ENCODE peak calls at places on chromosomes 4 and X, in seven cellular contexts. F, P, G, L, O, S and Q are unnamed samples.

GRCh38 chrX:136823175-136823574 is 42.4 kb upstream of the ARHGEF6 start:
- DNase-seq in F (no peak), P (no peak), G (no peak), L (no peak), O (no peak), S (no peak), Q (no peak)

GRCh38 chr4:10117424-10118354 is 1.1 kb upstream of the WDR1 start:
- DNase-seq in F (no peak), P (peak), G (no peak), L (peak), O (no peak), S (peak), Q (no peak)

GRCh38 chr4:2830632-2831610 is 12.7 kb upstream of the ADD1 start:
- DNase-seq in F (peak), P (peak), G (peak), L (no peak), O (peak), S (peak), Q (peak)

GRCh38 chr4:98446499-98447375 is 185.6 kb downstream of the RAP1GDS1 start:
- DNase-seq in F (peak), P (peak), G (peak), L (peak), O (no peak), S (no peak), Q (no peak)

GRCh38 chr4:37999000-37999745 is 39.0 kb downstream of the PTTG2 start:
- DNase-seq in F (no peak), P (no peak), G (no peak), L (no peak), O (no peak), S (no peak), Q (no peak)

GRCh38 chr4:104421576-104421975 is 73.1 kb downstream of the CXXC4 start:
- DNase-seq in F (no peak), P (no peak), G (no peak), L (no peak), O (no peak), S (no peak), Q (no peak)

GRCh38 chr4:94976371-94977011 is 218.7 kb downstream of the BMPR1B start:
- DNase-seq in F (no peak), P (no peak), G (no peak), L (no peak), O (no peak), S (no peak), Q (no peak)

GRCh38 chr4:107071108-107071507 is 35.0 kb upstream of the DKK2 start:
- DNase-seq in F (no peak), P (no peak), G (no peak), L (no peak), O (no peak), S (no peak), Q (no peak)

GRCh38 chr4:90099795-90100194 is 27.4 kb upstream of the CCSER1 start:
- DNase-seq in F (no peak), P (no peak), G (no peak), L (no peak), O (no peak), S (no peak), Q (no peak)

GRCh38 chr4:99723555-99724450 is 66.2 kb upstream of the C4orf54 start:
- DNase-seq in F (no peak), P (peak), G (peak), L (no peak), O (no peak), S (peak), Q (no peak)

GRCh38 chr4:95181446-95182306 is 367.1 kb downstream of the UNC5C start:
- DNase-seq in F (no peak), P (no peak), G (no peak), L (no peak), O (peak), S (no peak), Q (no peak)

DNA sequence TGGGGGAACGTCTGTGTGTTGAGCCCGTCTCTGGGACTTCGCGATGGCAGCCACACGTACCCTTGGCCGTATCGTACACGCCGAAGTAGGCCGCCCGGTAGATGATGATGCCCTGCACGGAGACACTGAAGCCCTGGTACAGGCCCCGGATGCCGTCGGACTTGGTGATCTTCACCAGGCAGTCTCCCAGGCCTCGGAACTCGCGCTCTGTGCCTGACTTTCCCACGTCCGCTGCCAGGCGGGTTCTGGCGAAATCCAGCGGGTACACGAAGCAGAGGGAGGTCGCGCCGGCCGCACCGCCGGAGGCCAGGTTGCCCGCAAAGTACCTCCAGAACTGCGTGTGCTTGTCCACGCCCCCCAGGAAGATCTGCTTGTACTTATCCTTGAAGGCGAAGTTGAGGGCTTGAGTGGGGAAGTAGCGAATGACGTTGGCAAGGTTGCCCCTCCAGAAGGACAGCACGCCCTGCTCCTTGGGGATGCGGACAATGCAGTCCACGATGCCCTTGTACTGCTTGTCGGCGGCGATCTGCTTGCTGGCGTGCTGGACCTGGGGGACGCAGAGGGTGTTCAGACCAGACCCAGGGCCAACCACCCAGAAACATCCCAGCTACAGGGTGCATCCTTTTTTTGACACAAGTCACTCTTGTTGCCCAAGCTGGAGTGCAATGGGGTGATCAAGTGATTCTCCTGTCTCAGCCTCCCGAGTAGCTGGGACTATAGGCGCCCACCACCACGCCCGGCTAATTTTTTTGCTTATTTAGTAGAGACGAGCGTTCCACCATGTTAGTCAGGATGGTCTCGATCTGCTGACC is 2.5 kb downstream of the SLC25A6 start:
- DNase-seq in F (peak), P (no peak), G (peak), L (no peak), O (peak), S (peak), Q (no peak)
- TF ChIP-seq POLR2AphosphoS5 in F (no peak), P (no peak), G (no peak), L (no peak), O (no peak), S (no peak), Q (peak)

DNA sequence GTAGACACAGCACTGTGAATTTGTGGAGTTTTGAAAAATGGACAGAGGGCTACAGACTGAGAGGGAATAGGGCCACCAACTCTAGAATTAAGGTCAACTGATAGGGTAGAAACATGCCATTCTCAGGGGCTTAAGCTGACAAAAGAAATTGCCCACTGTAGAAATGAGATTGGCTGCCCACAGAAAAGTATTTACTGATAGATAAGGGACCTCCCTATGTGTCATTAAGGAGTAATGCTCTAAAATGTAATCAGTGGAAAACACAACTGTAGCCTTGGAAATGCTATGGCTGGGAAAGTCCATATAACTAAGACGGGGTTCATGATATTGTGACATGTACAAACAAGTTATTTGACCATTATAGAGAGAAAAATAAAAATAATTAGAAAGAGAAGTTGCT is 4.6 kb downstream of the RTL9 start:
- DNase-seq in F (no peak), P (no peak), G (no peak), L (no peak), O (no peak), S (no peak), Q (no peak)
- TF ChIP-seq POLR2A in F (no peak), P (no peak), G (no peak), L (no peak), O (no peak), S (no peak), Q (no peak)

GRCh38 chr4:85837334-85837733 is 362.4 kb downstream of the ARHGAP24 start:
- DNase-seq in F (no peak), P (no peak), G (no peak), L (no peak), O (no peak), S (no peak), Q (no peak)

GRCh38 chr4:85836588-85836987 is 361.6 kb downstream of the ARHGAP24 start:
- DNase-seq in F (no peak), P (no peak), G (no peak), L (no peak), O (no peak), S (no peak), Q (no peak)

GRCh38 chr4:85842540-85842939 is 367.6 kb downstream of the ARHGAP24 start:
- DNase-seq in F (no peak), P (peak), G (no peak), L (no peak), O (no peak), S (no peak), Q (no peak)
- TF ChIP-seq POLR2AphosphoS5 in F (peak), P (peak), G (no peak), L (no peak), O (no peak), S (no peak), Q (no peak)

GRCh38 chr4:8191136-8191747 is 7.8 kb upstream of the SH3TC1 start:
- DNase-seq in F (peak), P (peak), G (peak), L (peak), O (peak), S (peak), Q (peak)

GRCh38 chr4:8188085-8188484 is 11.0 kb upstream of the SH3TC1 start:
- DNase-seq in F (no peak), P (no peak), G (no peak), L (no peak), O (peak), S (no peak), Q (no peak)

GRCh38 chr4:8186883-8187282 is 12.2 kb upstream of the SH3TC1 start:
- DNase-seq in F (no peak), P (no peak), G (no peak), L (no peak), O (no peak), S (no peak), Q (no peak)

GRCh38 chr4:8189551-8190466 is 9.3 kb upstream of the SH3TC1 start:
- DNase-seq in F (no peak), P (no peak), G (no peak), L (no peak), O (peak), S (no peak), Q (no peak)

GRCh38 chr4:8188743-8189550 is 10.1 kb upstream of the SH3TC1 start:
- DNase-seq in F (no peak), P (no peak), G (peak), L (no peak), O (peak), S (no peak), Q (no peak)
- TF ChIP-seq POLR2A in F (no peak), P (no peak), G (no peak), L (no peak), O (no peak), S (no peak), Q (no peak)

DNA sequence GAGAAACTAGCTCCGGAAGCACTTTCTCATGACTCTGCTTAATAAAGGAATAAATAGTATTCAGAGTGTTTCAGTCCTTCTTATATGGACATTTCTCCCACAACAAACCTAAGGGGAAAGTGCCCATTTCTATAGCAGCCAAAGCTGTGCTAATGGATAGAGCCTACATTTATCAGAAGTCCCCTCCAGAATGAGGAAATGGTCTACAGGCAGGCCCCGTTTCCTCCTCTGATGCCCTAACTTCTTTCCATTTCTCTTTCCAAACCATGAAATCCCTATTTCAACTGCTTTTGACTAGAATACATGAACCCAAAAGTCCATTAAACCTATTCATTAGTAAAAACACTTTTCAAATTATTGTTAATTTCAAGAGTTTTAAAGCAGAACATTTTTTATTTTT is 4.5 kb downstream of the ACSL1 start:
- DNase-seq in F (no peak), P (no peak), G (no peak), L (no peak), O (no peak), S (no peak), Q (no peak)
- TF ChIP-seq POLR2AphosphoS5 in F (no peak), P (no peak), G (no peak), L (no peak), O (no peak), S (no peak), Q (no peak)

GRCh38 chr4:40576651-40577480 is 52.8 kb downstream of the RBM47 start:
- DNase-seq in F (peak), P (peak), G (peak), L (peak), O (no peak), S (peak), Q (no peak)
- TF ChIP-seq POLR2A in F (no peak), P (peak), G (no peak), L (no peak), O (no peak), S (no peak), Q (no peak)

DNA sequence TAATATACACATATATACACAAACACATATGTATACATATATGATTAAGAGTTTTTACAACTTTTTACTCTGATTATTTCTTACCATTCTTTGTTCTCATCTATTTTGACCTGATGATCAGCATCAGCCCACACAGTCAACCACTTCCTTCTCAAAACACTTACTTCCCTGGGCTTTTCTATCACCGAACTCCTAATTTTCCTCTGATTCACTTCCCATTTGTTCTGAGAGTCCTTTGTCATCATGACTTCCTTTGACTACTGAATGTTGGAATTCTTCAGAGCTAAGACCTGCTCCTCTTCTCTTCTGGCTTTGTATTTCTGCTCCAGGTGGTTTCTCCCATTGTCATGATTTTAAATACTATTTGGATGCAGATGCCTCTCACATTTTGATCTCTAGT is 209.5 kb upstream of the AFF2 start:
- DNase-seq in F (no peak), P (no peak), G (no peak), L (no peak), O (no peak), S (no peak), Q (no peak)
- TF ChIP-seq POLR2AphosphoS5 in F (no peak), P (no peak), G (no peak), L (no peak), O (no peak), S (no peak), Q (no peak)

GRCh38 chrX:106606583-106606982 is 5.2 kb upstream of the RADX start:
- DNase-seq in F (no peak), P (no peak), G (no peak), L (no peak), O (no peak), S (no peak), Q (no peak)
- TF ChIP-seq POLR2A in F (no peak), P (no peak), G (no peak), L (no peak), O (no peak), S (no peak), Q (no peak)

DNA sequence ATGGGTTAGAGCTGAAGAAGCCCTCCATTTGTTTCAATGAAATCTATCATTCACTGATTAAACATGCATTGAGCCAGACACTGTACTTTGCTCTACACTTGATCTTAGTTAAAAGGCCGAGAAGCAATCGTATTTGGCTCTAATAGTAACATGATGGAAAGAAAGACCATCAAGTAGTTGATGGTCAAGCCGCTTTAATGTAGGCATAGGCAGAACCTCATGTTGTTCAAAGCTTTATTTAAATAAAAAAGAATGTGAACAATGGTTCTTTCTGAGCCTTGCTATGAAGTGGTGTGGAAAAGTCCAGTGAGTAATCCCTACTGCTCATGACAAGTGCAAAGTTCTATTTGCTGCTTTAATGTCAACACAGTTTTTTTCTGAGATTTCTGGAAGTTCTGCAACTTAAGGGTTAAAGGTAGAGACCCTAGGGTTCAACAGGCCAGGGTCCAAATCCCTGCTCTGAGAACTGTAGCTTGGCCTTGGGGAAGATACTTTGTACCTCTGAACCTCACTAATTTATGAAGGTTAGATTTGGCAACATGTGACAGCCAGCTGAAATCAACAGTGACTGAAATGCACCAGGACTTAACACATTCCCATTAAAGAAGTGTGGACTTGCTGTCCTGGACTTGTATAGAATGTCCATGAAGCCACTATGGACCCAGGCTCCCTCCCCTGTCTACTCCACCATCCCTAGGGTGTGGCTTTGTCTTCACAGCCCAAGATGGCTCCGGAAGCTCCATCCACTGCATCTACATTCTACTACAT is 17.9 kb upstream of the LAP3 start:
- DNase-seq in F (no peak), P (no peak), G (no peak), L (no peak), O (no peak), S (no peak), Q (no peak)
- TF ChIP-seq POLR2AphosphoS5 in F (no peak), P (no peak), G (no peak), L (no peak), O (no peak), S (no peak), Q (no peak)

GRCh38 chrX:47482512-47483309 is at the start of gene ZNF41:
- DNase-seq in F (peak), P (peak), G (peak), L (peak), O (peak), S (peak), Q (peak)
- TF ChIP-seq POLR2A in F (no peak), P (peak), G (no peak), L (peak), O (no peak), S (no peak), Q (peak)